ENCODE peak calls at places on chromosomes 5 and 9, in four cellular contexts. S, Q, U and K are unnamed samples.
A peak's percentile ranks its signal among the peaks of the same experiment; 100 is the strongest.

GRCh38 chr9:109017493-109017892 is 4.2 kb upstream of the CTNNAL1 start:
- DNase-seq in U (no peak), Q (no peak), S (no peak), K (no peak)

GRCh38 chr9:131275332-131276106 is 791 bp downstream of the FAM78A start:
- DNase-seq in S (no peak), U (no peak), Q (no peak), K (no peak)

GRCh38 chr5:94891565-94892362 is 273.3 kb downstream of the SLF1 start:
- DNase-seq in S (no peak), U (no peak), Q (no peak), K (no peak)

GRCh38 chr5:155189981-155190380 is 176.4 kb downstream of the KIF4B start:
- DNase-seq in Q (no peak), U (no peak), S (no peak), K (no peak)

GRCh38 chr5:2914991-2915484 is 163.6 kb upstream of the IRX2 start:
- DNase-seq in U (no peak), Q (no peak), S (peak; percentile 21), K (no peak)

GRCh38 chr5:33685873-33686550 is 205.8 kb downstream of the ADAMTS12 start:
- DNase-seq in U (no peak), S (no peak), Q (no peak), K (no peak)

GRCh38 chr5:151741678-151742423 is 16.6 kb downstream of the ATOX1 start:
- DNase-seq in S (no peak), Q (no peak), U (no peak), K (peak; percentile 75)

GRCh38 chr9:73200694-73201432 is 49.2 kb downstream of the ANXA1 start:
- DNase-seq in S (no peak), Q (peak; percentile 25), U (no peak), K (no peak)

GRCh38 chr9:27194401-27195091 is 85.5 kb downstream of the TEK start:
- DNase-seq in S (no peak), U (no peak), Q (no peak), K (no peak)

GRCh38 chr5:171424726-171425125 is 5.3 kb downstream of the FGF18 start:
- DNase-seq in Q (no peak), U (no peak), S (no peak), K (no peak)

GRCh38 chr9:37542488-37542887 is 33.7 kb downstream of the FBXO10 start:
- DNase-seq in U (no peak), Q (no peak), S (no peak), K (no peak)
- H3K36me3 ChIP-seq in U (peaks cover 52% of the 10 kb centered on the region), Q (no peaks in the 10 kb centered on the region), S (peaks cover 11% of the 10 kb centered on the region), K (no peaks in the 10 kb centered on the region)

GRCh38 chr5:44888435-44888834 is 79.7 kb downstream of the MRPS30 start:
- DNase-seq in Q (no peak), U (no peak), S (no peak), K (no peak)

GRCh38 chr5:44885903-44886302 is 77.2 kb downstream of the MRPS30 start:
- DNase-seq in Q (no peak), U (no peak), S (no peak), K (no peak)

GRCh38 chr5:44881266-44881665 is 72.5 kb downstream of the MRPS30 start:
- DNase-seq in Q (no peak), U (no peak), S (no peak), K (no peak)

GRCh38 chr5:44887722-44888121 is 79.0 kb downstream of the MRPS30 start:
- DNase-seq in Q (no peak), S (no peak), U (no peak), K (no peak)

GRCh38 chr5:44884036-44884435 is 75.3 kb downstream of the MRPS30 start:
- DNase-seq in U (no peak), Q (no peak), S (no peak), K (no peak)
- H3K27me3 ChIP-seq in U (no peaks in the 10 kb centered on the region), Q (no peaks in the 10 kb centered on the region), S (no peaks in the 10 kb centered on the region), K (no peaks in the 10 kb centered on the region)

DNA sequence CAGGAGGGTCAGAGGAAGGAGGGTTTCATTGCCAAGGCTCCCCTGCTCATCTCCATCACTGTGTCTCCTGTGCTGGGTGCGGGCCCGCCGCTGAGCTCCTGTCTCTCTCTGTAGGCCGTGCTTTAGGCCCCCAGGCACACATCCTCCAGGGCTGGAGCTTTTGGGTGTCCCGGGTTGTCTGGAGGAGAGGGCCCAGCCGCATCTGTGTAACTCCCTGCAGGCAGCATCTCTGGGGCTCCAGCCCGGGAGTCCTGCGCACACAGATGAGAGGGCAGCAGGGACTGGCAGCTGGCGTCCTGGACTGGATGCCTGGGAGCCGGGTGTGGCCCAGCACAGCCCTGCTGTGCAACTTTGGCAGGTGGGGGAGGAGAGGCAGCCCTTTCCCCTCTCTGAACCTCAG is 40.2 kb downstream of the LRSAM1 start:
- DNase-seq in U (no peak), S (no peak), Q (no peak), K (no peak)
- H3K36me3 ChIP-seq in U (peaks cover 96% of the 10 kb centered on the region), S (peaks cover 55% of the 10 kb centered on the region), Q (peaks cover 9% of the 10 kb centered on the region), K (peaks cover 38% of the 10 kb centered on the region)

GRCh38 chr9:137163101-137163661 is 6.7 kb downstream of the LRRC26 start:
- DNase-seq in U (no peak), S (no peak), Q (no peak), K (no peak)

GRCh38 chr9:137162505-137163100 is 7.2 kb downstream of the LRRC26 start:
- DNase-seq in Q (peak; percentile 25), U (no peak), S (no peak), K (no peak)

GRCh38 chr9:137164370-137165249 is 5.2 kb downstream of the LRRC26 start:
- DNase-seq in Q (no peak), S (no peak), U (no peak), K (no peak)

GRCh38 chr9:137165250-137165836 is 4.5 kb downstream of the LRRC26 start:
- DNase-seq in S (no peak), U (no peak), Q (no peak), K (no peak)

GRCh38 chr9:137163805-137164204 is 6.0 kb downstream of the LRRC26 start:
- DNase-seq in S (no peak), Q (no peak), U (no peak), K (no peak)
- H3K27me3 ChIP-seq in S (peaks cover 12% of the 10 kb centered on the region), Q (peaks cover 14% of the 10 kb centered on the region), U (peaks cover 99% of the 10 kb centered on the region), K (peaks cover 61% of the 10 kb centered on the region)

GRCh38 chr9:16825364-16825763 is 45.1 kb downstream of the BNC2 start:
- DNase-seq in U (no peak), Q (no peak), S (no peak), K (no peak)

GRCh38 chr9:16830806-16831205 is 39.7 kb downstream of the BNC2 start:
- DNase-seq in U (no peak), Q (no peak), S (no peak), K (no peak)

GRCh38 chr9:16825971-16826370 is 44.5 kb downstream of the BNC2 start:
- DNase-seq in S (no peak), U (no peak), Q (no peak), K (peak; percentile 85)

GRCh38 chr9:16832101-16832500 is 38.4 kb downstream of the BNC2 start:
- DNase-seq in Q (no peak), S (no peak), U (no peak), K (no peak)

DNA sequence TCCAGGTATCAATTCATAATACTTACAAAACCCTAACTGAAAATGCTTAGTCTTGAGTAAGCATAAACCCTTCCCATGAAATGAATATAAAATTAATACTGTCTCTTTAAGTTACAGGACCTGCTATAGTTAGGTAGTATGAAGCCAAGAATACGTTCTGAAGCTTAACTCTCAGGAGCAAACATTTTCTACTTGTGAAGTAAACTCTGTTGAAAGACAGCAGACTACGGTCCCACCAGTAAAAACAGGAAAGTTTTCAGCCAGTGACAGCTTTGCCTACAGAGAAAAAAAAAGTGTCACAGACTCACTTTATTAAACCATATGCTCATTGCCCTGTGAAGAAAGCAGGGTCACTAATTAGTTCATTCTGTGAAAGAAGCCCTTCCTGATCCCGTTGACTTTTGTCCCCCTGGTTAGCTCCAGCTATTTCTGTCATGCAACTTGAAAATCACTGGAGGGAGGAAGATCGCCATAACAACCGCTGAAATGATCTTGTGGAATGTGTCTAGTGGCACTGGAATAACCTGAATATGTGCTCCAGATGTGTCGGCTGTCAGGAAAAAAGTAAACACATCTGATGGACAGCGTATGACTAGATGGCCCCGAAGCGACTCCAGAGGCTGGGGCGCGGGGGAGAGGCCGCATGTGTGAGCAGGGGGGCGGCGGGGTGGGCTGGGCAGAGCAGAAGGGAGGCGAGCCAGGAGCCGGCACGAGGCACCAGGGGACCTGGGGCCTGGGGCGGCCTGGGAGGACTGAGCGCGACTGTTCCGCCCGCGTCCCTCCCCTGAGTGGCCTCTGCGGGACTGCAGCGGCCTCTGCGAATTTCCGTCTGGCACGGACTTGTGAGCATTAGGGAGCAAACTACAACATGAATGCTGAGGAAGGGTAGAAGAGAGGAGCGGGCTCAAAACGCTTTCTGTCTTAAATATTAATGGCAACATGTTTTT is 41.9 kb downstream of the BNC2 start:
- DNase-seq in S (no peak), Q (no peak), U (peak; percentile 15), K (peak; percentile 67)
- H3K36me3 ChIP-seq in S (no peaks in the 10 kb centered on the region), Q (no peaks in the 10 kb centered on the region), U (no peaks in the 10 kb centered on the region), K (peaks cover 6% of the 10 kb centered on the region)

DNA sequence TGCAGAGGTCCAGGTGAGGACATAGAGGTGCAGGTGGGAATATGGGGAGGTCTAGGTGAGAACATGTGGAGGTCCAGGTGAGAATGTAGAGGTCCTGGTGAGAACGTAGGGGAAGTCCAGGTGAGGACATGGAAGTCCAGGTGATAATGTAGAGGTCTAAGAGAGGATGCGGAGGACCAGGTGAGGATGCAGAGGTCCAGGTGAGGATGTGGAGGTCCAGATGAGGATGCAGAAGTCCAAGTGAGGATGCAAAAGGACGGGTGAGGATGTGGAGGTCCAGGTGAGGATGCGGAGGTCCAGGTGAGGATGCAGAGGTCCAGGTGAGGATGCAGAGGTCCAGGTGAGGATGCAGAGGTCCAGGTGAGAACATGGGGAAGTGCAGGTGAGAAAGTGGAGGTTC is 133.8 kb downstream of the MRPL36 start:
- DNase-seq in Q (no peak), U (no peak), S (peak; percentile 22), K (no peak)
- H3K27me3 ChIP-seq in Q (peaks cover 19% of the 10 kb centered on the region), U (peaks cover 67% of the 10 kb centered on the region), S (peaks cover 3% of the 10 kb centered on the region), K (peaks cover 28% of the 10 kb centered on the region)

GRCh38 chr9:87199819-87200218 is 252.5 kb upstream of the GAS1 start:
- DNase-seq in S (no peak), U (no peak), Q (no peak), K (no peak)
- H3K36me3 ChIP-seq in S (no peaks in the 10 kb centered on the region), U (no peaks in the 10 kb centered on the region), Q (no peaks in the 10 kb centered on the region), K (no peaks in the 10 kb centered on the region)

GRCh38 chr9:89598926-89599325 is 5.9 kb upstream of the GADD45G start:
- DNase-seq in S (no peak), U (no peak), Q (no peak), K (no peak)

GRCh38 chr9:89602978-89603628 is 1.7 kb upstream of the GADD45G start:
- DNase-seq in Q (peak; percentile 85), U (peak; percentile 88), S (peak; percentile 92), K (peak; percentile 72)

GRCh38 chr9:89601856-89602562 is 2.8 kb upstream of the GADD45G start:
- DNase-seq in Q (no peak), U (no peak), S (no peak), K (no peak)

GRCh38 chr9:89600831-89601230 is 4.0 kb upstream of the GADD45G start:
- DNase-seq in Q (no peak), U (no peak), S (no peak), K (no peak)

DNA sequence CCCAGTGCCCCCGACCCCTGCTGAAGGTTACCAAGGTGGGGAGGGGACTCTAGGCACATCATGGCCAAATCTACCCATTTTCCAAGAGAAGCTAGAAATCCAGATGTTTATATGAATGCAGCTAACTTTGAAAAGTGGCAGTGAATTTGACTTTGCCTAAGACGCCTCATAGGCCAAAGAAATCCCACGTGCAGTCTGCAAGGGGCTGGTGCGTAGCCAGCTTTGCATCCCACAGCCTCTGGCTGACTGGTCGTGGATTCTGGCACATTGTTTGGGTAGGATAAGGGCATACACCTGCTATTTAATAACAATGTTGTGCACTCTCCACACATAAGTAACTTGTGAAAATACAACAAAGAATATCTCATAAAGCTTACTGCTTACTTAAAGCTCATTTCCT is 3.5 kb upstream of the GADD45G start:
- DNase-seq in S (no peak), Q (no peak), U (no peak), K (no peak)
- H3K27me3 ChIP-seq in S (no peaks in the 10 kb centered on the region), Q (no peaks in the 10 kb centered on the region), U (no peaks in the 10 kb centered on the region), K (peaks cover 5% of the 10 kb centered on the region)

GRCh38 chr5:154826-155225 is 36.5 kb upstream of the LRRC14B start:
- DNase-seq in S (no peak), U (no peak), Q (no peak), K (no peak)
- H3K36me3 ChIP-seq in S (no peaks in the 10 kb centered on the region), U (no peaks in the 10 kb centered on the region), Q (no peaks in the 10 kb centered on the region), K (no peaks in the 10 kb centered on the region)